ENCODE peak calls at places on chromosomes 5 and 9, in six cellular contexts. K is aorta, R is neural progenitor cell, V is lower lobe of right lung, P is mesenchymal stem cell, G is Peyer's patch. O is an unnamed sample.

GRCh38 chr5:155402927-155403645 is 389.5 kb downstream of the KIF4B start:
- DNase-seq in G (no peak), P (no peak), K (no peak), V (no peak), R (no peak), O (no peak)

GRCh38 chr5:120464627-120465280 is 654 bp downstream of the PRR16 start:
- DNase-seq in R (peak; percentile 41), G (peak; percentile 36), P (peak; percentile 74), K (peak; percentile 79), V (no peak), O (peak; percentile 75)

GRCh38 chr5:54361683-54362411 is 51.5 kb upstream of the ARL15 start:
- DNase-seq in K (no peak), G (no peak), V (no peak), P (no peak), R (no peak), O (no peak)

GRCh38 chr9:5953743-5954707 is 61.4 kb downstream of the RANBP6 start:
- DNase-seq in R (no peak), P (no peak), V (no peak), K (no peak), G (no peak), O (no peak)

GRCh38 chr5:177132504-177133118 is 962 bp upstream of the NSD1 start:
- DNase-seq in V (no peak), P (peak; percentile 48), K (no peak), G (peak; percentile 34), R (peak; percentile 84), O (peak; percentile 85)

GRCh38 chr9:2041736-2042135 is 26.6 kb downstream of the SMARCA2 start:
- DNase-seq in V (no peak), R (no peak), K (no peak), P (peak; percentile 21), G (no peak), O (no peak)

GRCh38 chr5:3944930-3945329 is 349.3 kb downstream of the IRX1 start:
- DNase-seq in V (no peak), G (no peak), R (no peak), P (no peak), K (no peak), O (no peak)

GRCh38 chr5:109688647-109688998 is 1.1 kb upstream of the MAN2A1 start:
- DNase-seq in V (no peak), R (peak; percentile 51), P (no peak), G (no peak), K (no peak), O (no peak)

GRCh38 chr5:67591491-67591890 is 394.9 kb upstream of the CD180 start:
- DNase-seq in R (no peak), P (no peak), G (no peak), V (no peak), K (no peak), O (no peak)

GRCh38 chr5:95644351-95645042 is 2.1 kb upstream of the RFESD start:
- DNase-seq in G (peak; percentile 46), K (no peak), V (no peak), R (peak; percentile 60), P (peak; percentile 71), O (no peak)

GRCh38 chr5:3456121-3456681 is 139.4 kb upstream of the IRX1 start:
- DNase-seq in G (no peak), P (no peak), K (no peak), R (no peak), V (no peak), O (no peak)

GRCh38 chr9:103627731-103628130 is 466.4 kb upstream of the SMC2 start:
- DNase-seq in G (no peak), V (no peak), R (no peak), P (no peak), K (no peak), O (no peak)

GRCh38 chr5:37121027-37121426 is 128.1 kb downstream of the CPLANE1 start:
- DNase-seq in K (no peak), R (no peak), V (no peak), P (no peak), G (no peak), O (no peak)

GRCh38 chr9:128762664-128763449 is 8.9 kb downstream of the ZER1 start:
- DNase-seq in P (no peak), V (no peak), K (no peak), R (no peak), G (no peak), O (no peak)

GRCh38 chr5:159907689-159908088 is 8.6 kb upstream of the ADRA1B start:
- DNase-seq in P (no peak), V (no peak), R (no peak), K (no peak), G (no peak), O (no peak)

GRCh38 chr9:99294850-99295461 is 72.9 kb downstream of the SEC61B start:
- DNase-seq in P (peak; percentile 4), G (no peak), K (no peak), V (no peak), R (no peak), O (no peak)

GRCh38 chr5:8930021-8930420 is 615.9 kb downstream of the SEMA5A start:
- DNase-seq in R (no peak), V (no peak), P (no peak), K (no peak), G (no peak), O (no peak)

GRCh38 chr9:16265671-16266070 is 604.8 kb downstream of the BNC2 start:
- DNase-seq in G (no peak), K (no peak), V (no peak), R (no peak), P (peak; percentile 60), O (no peak)

GRCh38 chr5:78726556-78726955 is 78.0 kb upstream of the LHFPL2 start:
- DNase-seq in R (no peak), V (no peak), K (no peak), G (no peak), P (no peak), O (no peak)

GRCh38 chr5:59496524-59497134 is 396.9 kb downstream of the PDE4D start:
- DNase-seq in R (peak; percentile 9), K (no peak), V (no peak), P (no peak), G (no peak), O (peak; percentile 54)

GRCh38 chr9:81490605-81491331 is 198.6 kb downstream of the TLE1 start:
- DNase-seq in P (peak; percentile 87), R (no peak), G (no peak), K (no peak), V (no peak), O (no peak)

DNA sequence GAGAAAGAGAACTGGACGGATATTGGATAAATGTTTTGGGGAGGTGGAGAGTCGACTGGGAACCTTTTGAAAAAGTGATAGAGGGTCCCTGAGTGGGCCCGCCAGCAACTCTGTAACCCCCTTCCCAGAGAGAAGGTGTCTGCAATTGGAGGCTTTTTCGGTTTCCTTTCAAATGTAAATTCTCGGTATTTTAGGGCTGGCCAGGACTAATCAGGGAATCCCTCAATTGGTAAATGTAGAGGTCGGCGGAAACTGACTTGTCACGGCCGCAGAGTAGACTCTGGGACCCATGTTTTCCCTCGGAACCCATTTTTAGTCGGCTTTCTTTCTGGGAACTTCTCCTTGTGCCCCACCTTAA is 517 bp downstream of the CCNB1 start:
- DNase-seq in G (no peak), P (peak; percentile 44), R (peak; percentile 36), V (no peak), K (no peak), O (no peak)
- H3K27ac ChIP-seq in G (peak overlapping the region; percentile 74), P (peak overlapping the region; percentile 61), R (peak overlapping the region; percentile 60), V (peak overlapping the region; percentile 42), K (no peak overlapping the region), O (peak overlapping the region; percentile 70)

GRCh38 chr5:124628721-124629596 is 117.5 kb downstream of the ZNF608 start:
- DNase-seq in V (no peak), P (peak; percentile 99), G (no peak), K (no peak), R (no peak), O (no peak)
- H3K4me3 ChIP-seq in V (no peak overlapping the region), P (peak overlapping the region; percentile 38), G (no peak overlapping the region), K (no peak overlapping the region), R (no peak overlapping the region), O (no peak overlapping the region)

DNA sequence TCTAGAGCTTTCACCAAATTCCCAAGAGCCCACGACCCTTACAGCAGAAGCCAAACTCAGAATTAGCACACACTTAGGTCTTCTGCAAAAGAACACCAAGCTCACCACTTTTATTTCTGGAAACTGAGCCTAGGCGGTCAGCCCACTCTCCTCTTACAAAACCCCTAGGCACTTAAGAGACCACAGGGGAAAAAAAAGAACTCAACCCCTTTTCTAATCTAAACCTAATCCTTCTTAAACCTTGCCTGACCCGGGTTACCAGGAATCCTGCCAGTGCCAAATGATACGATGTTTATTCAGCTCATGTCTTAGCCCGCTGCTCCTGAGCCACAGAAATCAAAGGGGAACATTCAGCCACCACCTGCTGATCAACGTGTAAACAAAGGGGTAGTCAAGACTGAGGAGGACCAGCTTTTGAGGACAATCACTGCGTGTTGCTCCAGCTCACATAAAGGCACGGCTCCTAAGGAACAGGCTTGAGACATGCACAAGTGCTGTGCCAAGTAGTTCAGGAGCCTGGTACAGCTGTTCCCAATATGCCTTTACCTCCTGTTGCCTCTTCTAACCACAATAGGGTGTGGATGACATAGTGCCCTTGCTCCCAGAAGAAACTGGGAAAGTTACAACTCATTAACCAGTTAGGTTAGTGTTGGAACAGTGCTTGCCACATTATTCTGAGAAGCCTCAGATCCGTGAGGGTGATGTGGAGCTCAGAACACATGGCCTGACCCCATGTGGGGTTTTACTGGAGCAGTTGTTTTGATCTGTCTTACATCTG is 49.3 kb downstream of the ZFAND5 start:
- DNase-seq in V (peak; percentile 57), R (peak; percentile 82), P (peak; percentile 76), G (no peak), K (no peak), O (no peak)
- H3K27ac ChIP-seq in V (peak overlapping the region; percentile 81), R (no peak overlapping the region), P (peak overlapping the region; percentile 79), G (no peak overlapping the region), K (no peak overlapping the region), O (peak overlapping the region; percentile 43)

DNA sequence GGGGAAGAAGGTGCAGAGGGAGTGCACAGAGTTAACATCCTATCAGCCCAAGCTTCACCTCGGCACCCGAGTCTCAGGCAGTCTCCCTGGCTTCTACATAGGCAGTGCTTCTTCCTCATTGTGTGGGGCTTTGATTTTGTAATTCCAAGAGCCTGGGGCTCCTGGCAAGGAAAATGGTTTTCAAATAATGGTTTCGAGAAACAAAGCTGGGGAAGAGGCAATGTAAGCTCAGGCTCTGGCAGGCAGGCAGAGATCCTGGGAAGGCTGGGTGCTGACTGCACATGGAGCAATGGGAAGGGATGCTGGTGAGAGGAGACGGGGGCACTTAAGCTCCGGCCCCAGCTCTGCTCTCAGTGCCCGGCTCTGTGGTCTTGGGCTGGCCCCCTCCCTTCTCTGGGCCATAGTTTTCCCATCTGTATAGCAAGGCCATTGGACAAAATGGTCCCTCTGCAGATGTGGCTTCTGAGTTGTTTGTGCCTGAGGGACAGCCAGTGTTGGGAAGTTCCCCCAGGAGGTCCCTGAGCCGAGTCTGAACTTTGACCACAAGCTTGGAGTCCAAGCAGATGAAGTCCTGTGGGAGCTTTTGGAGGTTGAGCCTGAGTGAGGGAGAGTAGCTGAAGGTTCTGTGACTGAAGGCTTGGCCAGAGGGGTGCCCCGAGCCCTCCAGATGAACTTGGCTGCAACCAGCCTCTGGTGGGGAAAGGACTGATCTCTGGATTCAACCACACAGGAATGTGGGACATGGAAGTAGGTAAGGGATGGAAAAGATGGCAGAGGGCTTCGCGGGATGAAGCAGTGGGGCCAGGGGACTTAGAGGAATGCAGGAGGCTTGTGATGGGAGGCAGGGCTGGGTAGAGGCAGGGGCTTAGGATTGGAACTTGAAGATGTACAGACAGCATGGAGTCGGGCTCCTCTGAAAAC is 28.5 kb upstream of the IL17B start:
- DNase-seq in P (peak; percentile 56), V (no peak), R (no peak), G (no peak), K (peak; percentile 61), O (no peak)
- H3K4me3 ChIP-seq in P (peak overlapping the region; percentile 77), V (peak overlapping the region; percentile 54), R (no peak overlapping the region), G (peak overlapping the region; percentile 55), K (peak overlapping the region; percentile 89), O (peak overlapping the region; percentile 37)

GRCh38 chr9:14222149-14222835 is 91.6 kb downstream of the NFIB start:
- DNase-seq in R (no peak), K (no peak), G (no peak), V (no peak), P (no peak), O (no peak)
- H3K27ac ChIP-seq in R (no peak overlapping the region), K (no peak overlapping the region), G (no peak overlapping the region), V (no peak overlapping the region), P (peak overlapping the region; percentile 75), O (no peak overlapping the region)

O was measured in spleen.